ENCODE peak calls at places on chromosomes 12 and 14, in seven cellular contexts. H, U, B, V, G, R and Y are unnamed samples.

GRCh38 chr12:120041386-120042231 is 52.6 kb downstream of the BICDL1 start:
- DNase-seq in U (no peak), G (no peak), R (no peak), V (no peak), H (no peak), B (no peak), Y (no peak)

GRCh38 chr12:30301291-30301690 is 394.4 kb downstream of the IPO8 start:
- DNase-seq in H (no peak), V (no peak), U (no peak), B (no peak), R (no peak), G (no peak), Y (no peak)

GRCh38 chr12:77107121-77107520 is 41.8 kb upstream of the E2F7 start:
- DNase-seq in B (no peak), G (no peak), U (no peak), V (no peak), R (no peak), H (no peak), Y (no peak)

GRCh38 chr12:78343657-78344056 is 513.0 kb downstream of the NAV3 start:
- DNase-seq in R (peak; percentile 66), U (no peak), B (no peak), V (no peak), G (no peak), H (no peak), Y (no peak)

GRCh38 chr14:98913967-98914620 is 357.9 kb downstream of the BCL11B start:
- DNase-seq in R (no peak), V (no peak), G (no peak), B (no peak), H (no peak), U (no peak), Y (no peak)

GRCh38 chr12:55718020-55718419 is 2.2 kb upstream of the RDH5 start:
- DNase-seq in H (peak; percentile 56), G (no peak), B (no peak), V (no peak), R (no peak), U (no peak), Y (no peak)

GRCh38 chr12:102095677-102096263 is 24.1 kb downstream of the NUP37 start:
- DNase-seq in R (peak; percentile 51), V (peak; percentile 14), G (no peak), H (no peak), U (no peak), B (peak; percentile 4), Y (peak; percentile 57)

GRCh38 chr12:79706676-79707075 is 15.9 kb upstream of the PAWR start:
- DNase-seq in R (peak; percentile 39), H (no peak), B (no peak), V (no peak), G (no peak), U (no peak), Y (no peak)

GRCh38 chr14:104440297-104440956 is 139.1 kb upstream of the C14orf180 start:
- DNase-seq in U (no peak), R (no peak), B (no peak), G (no peak), H (no peak), V (no peak), Y (no peak)

GRCh38 chr12:704516-705242 is 41.4 kb upstream of the NINJ2 start:
- DNase-seq in V (no peak), B (no peak), H (no peak), U (no peak), G (no peak), R (no peak), Y (no peak)

GRCh38 chr12:20314325-20314724 is 54.0 kb upstream of the PDE3A start:
- DNase-seq in B (no peak), U (no peak), R (no peak), G (no peak), H (no peak), V (no peak), Y (peak; percentile 78)

GRCh38 chr12:29066061-29066588 is 83.0 kb upstream of the FAR2 start:
- DNase-seq in U (no peak), B (no peak), H (no peak), G (no peak), V (no peak), R (peak; percentile 75), Y (peak; percentile 70)

GRCh38 chr12:19525236-19525635 is 85.9 kb downstream of the AEBP2 start:
- DNase-seq in G (no peak), U (no peak), R (no peak), H (no peak), V (no peak), B (no peak), Y (no peak)

GRCh38 chr14:104776961-104777807 is 18.4 kb downstream of the AKT1 start:
- DNase-seq in R (no peak), B (no peak), V (no peak), G (no peak), H (no peak), U (no peak), Y (no peak)

GRCh38 chr12:52312086-52312485 is 9.1 kb downstream of the KRT83 start:
- DNase-seq in U (no peak), R (no peak), H (no peak), B (no peak), G (peak; percentile 31), V (no peak), Y (no peak)

GRCh38 chr14:43877351-43877900 is 629.7 kb downstream of the FSCB start:
- DNase-seq in R (no peak), G (no peak), B (no peak), V (no peak), H (no peak), U (no peak), Y (no peak)

GRCh38 chr12:22046968-22047390 is 961 bp downstream of the CMAS start:
- DNase-seq in V (no peak), R (peak; percentile 21), H (no peak), G (no peak), U (no peak), B (no peak), Y (peak; percentile 28)

GRCh38 chr12:123916729-123917128 is 55.9 kb downstream of the CCDC92 start:
- DNase-seq in R (no peak), U (no peak), B (no peak), H (no peak), V (no peak), G (no peak), Y (no peak)

GRCh38 chr12:132343294-132343972 is 14.0 kb upstream of the GALNT9 start:
- DNase-seq in B (no peak), V (no peak), U (no peak), G (no peak), H (no peak), R (no peak), Y (no peak)

GRCh38 chr12:90940872-90941499 is 14.0 kb downstream of the CCER1 start:
- DNase-seq in V (peak; percentile 20), B (no peak), U (no peak), G (no peak), R (peak; percentile 78), H (no peak), Y (peak; percentile 84)

GRCh38 chr12:107404981-107405380 is 280.6 kb upstream of the PWP1 start:
- DNase-seq in U (no peak), V (peak; percentile 22), R (peak; percentile 74), B (no peak), H (peak; percentile 67), G (no peak), Y (peak; percentile 44)

DNA sequence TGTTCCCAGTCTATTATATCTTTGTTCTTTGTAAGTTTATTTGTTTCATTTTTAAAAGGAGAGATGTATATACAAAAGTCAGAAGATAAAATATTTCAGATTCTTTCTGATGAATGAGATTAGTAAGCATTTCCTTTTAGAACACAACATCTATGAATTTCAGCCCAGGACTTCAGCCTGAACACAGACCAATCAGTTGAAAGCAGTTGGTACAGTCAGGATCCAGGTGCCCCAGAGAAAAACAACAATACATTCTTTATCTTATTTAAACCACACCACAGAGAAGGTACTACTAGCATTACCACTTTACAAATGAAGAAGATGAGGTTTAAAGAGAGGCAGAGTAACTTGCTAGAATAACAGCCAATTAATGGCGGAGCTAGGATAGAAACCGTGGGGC is 114.2 kb upstream of the BTG1 start:
- DNase-seq in H (no peak), R (no peak), B (no peak), G (no peak), U (no peak), V (no peak), Y (peak; percentile 3)
- TF ChIP-seq CTCF in H (no peak), R (no peak), B (no peak), G (no peak), U (no peak), V (no peak), Y (no peak)

DNA sequence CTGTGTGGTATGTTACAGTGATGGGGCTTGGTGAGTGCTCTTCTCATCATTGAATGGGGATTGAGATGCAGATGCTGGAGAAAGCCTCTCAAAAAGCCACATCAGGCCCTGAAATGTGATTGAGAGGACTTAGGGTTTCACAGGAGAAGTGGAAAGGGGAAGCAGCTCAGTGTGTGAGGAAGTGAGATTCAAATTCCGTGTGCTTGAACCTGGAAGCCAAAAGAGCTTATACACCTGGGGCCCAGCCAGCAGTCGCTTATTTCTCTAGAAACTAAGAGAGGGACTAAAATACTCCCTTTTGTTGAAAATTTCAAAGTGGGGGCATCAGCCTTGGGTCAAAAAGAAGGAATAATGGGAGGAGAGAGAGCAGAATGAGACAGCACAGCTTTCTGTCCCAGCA is 39.1 kb upstream of the GZMB start:
- DNase-seq in H (no peak), R (no peak), G (no peak), B (no peak), V (no peak), U (no peak), Y (no peak)
- H3K4me3 ChIP-seq in H (no peak overlapping the region), R (no peak overlapping the region), G (no peak overlapping the region), B (peak overlapping the region; percentile 75), V (no peak overlapping the region), U (no peak overlapping the region), Y (no peak overlapping the region)

GRCh38 chr14:82886670-82887069 is 1353.0 kb upstream of the SEL1L start:
- DNase-seq in H (no peak), G (no peak), R (no peak), V (no peak), B (no peak), U (no peak), Y (no peak)

DNA sequence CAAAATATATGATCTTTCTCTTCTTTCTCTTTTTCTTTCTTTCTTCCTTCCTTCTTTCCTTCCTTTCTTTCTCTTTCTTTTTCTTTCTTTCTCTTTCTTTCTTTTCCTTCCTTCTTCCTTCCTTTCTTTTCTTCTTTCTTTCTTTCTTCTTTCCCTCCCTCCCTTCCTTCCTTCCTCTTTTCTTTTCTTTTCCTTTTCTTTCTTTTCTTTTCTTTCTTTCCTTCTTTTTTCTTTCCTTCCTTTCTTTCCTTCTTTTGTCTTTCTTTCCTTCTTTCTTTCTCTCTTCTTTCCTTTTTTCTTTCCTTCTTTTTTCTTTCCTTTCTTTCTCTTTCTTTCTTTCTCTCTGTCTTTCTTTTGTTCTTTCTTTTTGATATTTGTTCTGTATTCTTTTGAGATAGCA is 1356.0 kb upstream of the SEL1L start:
- DNase-seq in H (no peak), R (no peak), B (no peak), U (no peak), V (no peak), G (no peak), Y (no peak)
- TF ChIP-seq CTCF in H (no peak), R (no peak), B (no peak), U (no peak), V (no peak), G (no peak), Y (no peak)

DNA sequence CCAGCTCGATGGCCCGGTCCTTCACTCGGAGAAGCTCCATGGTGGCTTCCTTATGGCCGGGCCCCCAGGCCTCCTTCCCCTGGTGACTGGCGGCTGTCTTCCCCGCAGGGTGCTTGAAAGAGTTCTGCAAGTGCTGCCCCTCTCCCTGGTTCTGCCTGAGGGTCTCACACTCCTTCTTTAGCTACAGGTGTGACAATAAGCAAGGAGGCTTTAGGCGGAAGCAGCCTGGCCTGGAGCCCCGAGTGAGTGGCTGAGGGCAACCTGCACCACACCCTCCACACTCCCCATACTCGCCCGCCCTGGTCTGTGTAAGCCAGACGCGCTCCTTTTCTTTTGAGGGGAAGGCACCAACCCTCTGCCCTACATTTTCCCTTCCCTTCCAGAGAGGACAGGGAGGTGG is 62.5 kb upstream of the GPR68 start:
- DNase-seq in B (no peak), V (no peak), G (no peak), H (no peak), U (no peak), R (no peak), Y (no peak)
- H3K4me3 ChIP-seq in B (no peak overlapping the region), V (no peak overlapping the region), G (no peak overlapping the region), H (no peak overlapping the region), U (no peak overlapping the region), R (no peak overlapping the region), Y (no peak overlapping the region)